ENCODE peak calls at places on chromosomes 11 and 22, in ten cellular contexts. S is non-pigmented ciliary epithelial cell; A is HEK293T; X is B cell; R is activated CD8-positive, alpha-beta memory T cell treated with anti-CD3 and anti-CD28 coated beads, Interleukin-2, amount 50 U/mL, for 4 hours; D is stimulated activated naive CD4-positive, alpha-beta T cell treated with Interleukin-2 at 50 U/mL for 16 hours; M is activated CD4-positive, alpha-beta T cell treated with anti-CD3 and anti-CD28 coated beads, Interleukin-2, amount 50 U/mL, for 4 hours; F is WTC11; U is stimulated activated CD4-positive, alpha-beta T cell treated with anti-CD3 and anti-CD28 coated beads, Interleukin-1b, Interleukin-23, amount 100 ng/mL, for 1 hour; Z is DMS153. B is an unnamed sample.

GRCh38 chr11:103053997-103054396 is 38.0 kb downstream of the DCUN1D5 start:
- DNase-seq in U (no peak), Z (no peak), X (no peak), R (no peak), F (no peak), S (no peak), A (no peak), M (no peak), D (no peak), B (no peak)

GRCh38 chr22:19802881-19803735 is 42.5 kb downstream of the TBX1 start:
- DNase-seq in R (no peak), M (no peak), U (no peak), S (no peak), F (peak; percentile 3), D (no peak), A (no peak), X (no peak), Z (no peak), B (no peak)

GRCh38 chr11:17012712-17013547 is 1.3 kb downstream of the PLEKHA7 start:
- DNase-seq in D (no peak), Z (no peak), U (no peak), A (no peak), S (peak; percentile 57), R (no peak), F (peak; percentile 66), X (no peak), M (no peak), B (peak; percentile 64)

GRCh38 chr11:115267871-115268270 is 236.3 kb downstream of the CADM1 start:
- DNase-seq in D (no peak), F (no peak), Z (no peak), S (no peak), A (no peak), U (no peak), R (no peak), X (no peak), M (no peak), B (no peak)

GRCh38 chr11:61140416-61140815 is 20.8 kb downstream of the VPS37C start:
- DNase-seq in A (no peak), U (no peak), Z (no peak), S (no peak), F (no peak), M (no peak), D (no peak), R (no peak), X (no peak), B (no peak)

GRCh38 chr22:22702159-22702873 is 57.9 kb downstream of the GGTLC2 start:
- DNase-seq in U (no peak), A (no peak), X (peak; percentile 39), Z (no peak), M (no peak), D (no peak), S (no peak), F (peak; percentile 61), R (no peak), B (no peak)

GRCh38 chr22:36454916-36455570 is 26.4 kb downstream of the TXN2 start:
- DNase-seq in Z (peak; percentile 93), F (peak; percentile 98), U (peak; percentile 95), M (peak; percentile 94), D (peak; percentile 93), X (peak; percentile 97), R (peak; percentile 97), S (no peak), A (peak; percentile 92), B (peak; percentile 93)

GRCh38 chr11:130178441-130178971 is 18.9 kb downstream of the ST14 start:
- DNase-seq in Z (no peak), R (no peak), U (no peak), M (no peak), D (no peak), A (no peak), F (no peak), S (no peak), X (no peak), B (no peak)

GRCh38 chr11:73114110-73114834 is 27.8 kb downstream of the FCHSD2 start:
- DNase-seq in S (no peak), R (no peak), M (no peak), U (no peak), A (no peak), Z (no peak), D (no peak), F (no peak), X (no peak), B (no peak)

GRCh38 chr11:112795896-112796686 is 165.1 kb upstream of the NCAM1 start:
- DNase-seq in F (no peak), D (no peak), A (no peak), R (no peak), X (no peak), Z (no peak), M (no peak), S (no peak), U (no peak), B (no peak)

GRCh38 chr11:36379653-36380052 is 83.6 kb downstream of the PRR5L start:
- DNase-seq in A (no peak), Z (no peak), F (no peak), D (no peak), M (no peak), X (no peak), S (no peak), U (no peak), R (no peak), B (no peak)

GRCh38 chr11:27330633-27331270 is 32.3 kb downstream of the CCDC34 start:
- DNase-seq in R (no peak), M (no peak), S (no peak), A (no peak), X (no peak), D (no peak), U (no peak), F (no peak), Z (no peak), B (no peak)

GRCh38 chr11:62370743-62371440 is 33.6 kb downstream of the ASRGL1 start:
- DNase-seq in Z (no peak), M (peak; percentile 17), X (peak; percentile 49), U (no peak), F (peak; percentile 40), R (peak; percentile 36), D (peak; percentile 27), S (no peak), A (no peak), B (peak; percentile 6)

GRCh38 chr11:69905611-69906452 is 86.6 kb upstream of the FGF3 start:
- DNase-seq in M (no peak), F (no peak), R (no peak), Z (no peak), A (no peak), D (no peak), U (no peak), X (no peak), S (no peak), B (no peak)

GRCh38 chr11:26849009-26849408 is 127.1 kb upstream of the SLC5A12 start:
- DNase-seq in U (no peak), F (no peak), R (no peak), Z (no peak), M (no peak), D (no peak), X (no peak), S (no peak), A (peak; percentile 6), B (no peak)

GRCh38 chr22:22593964-22594656 is 35.0 kb upstream of the PRAME start:
- DNase-seq in X (peak; percentile 85), U (peak; percentile 11), M (peak; percentile 48), Z (peak; percentile 16), A (peak; percentile 73), D (peak; percentile 9), R (peak; percentile 53), F (peak; percentile 66), S (peak; percentile 10), B (peak; percentile 68)

GRCh38 chr22:28299329-28299728 is 380.3 kb upstream of the PITPNB start:
- DNase-seq in X (no peak), A (no peak), S (no peak), U (no peak), R (no peak), M (no peak), Z (no peak), F (no peak), D (no peak), B (no peak)

GRCh38 chr11:78607691-78608090 is 33.0 kb upstream of the NARS2 start:
- DNase-seq in M (no peak), D (no peak), X (no peak), F (no peak), Z (no peak), U (no peak), R (no peak), A (no peak), S (no peak), B (no peak)

GRCh38 chr22:49574861-49575702 is 252.6 kb downstream of the BRD1 start:
- DNase-seq in X (no peak), S (no peak), A (no peak), D (no peak), R (no peak), U (no peak), F (no peak), M (no peak), Z (no peak), B (no peak)

GRCh38 chr22:35600466-35600865 is 16.7 kb downstream of the MB start:
- DNase-seq in U (no peak), D (no peak), X (no peak), Z (no peak), R (no peak), A (no peak), S (no peak), M (no peak), F (no peak), B (no peak)

GRCh38 chr11:105229257-105229656 is 89.7 kb upstream of the CARD18 start:
- DNase-seq in Z (no peak), F (no peak), A (no peak), R (no peak), D (no peak), M (no peak), U (no peak), S (no peak), X (no peak), B (peak; percentile 59)

GRCh38 chr22:42893366-42894150 is 36.5 kb upstream of the ARFGAP3 start:
- DNase-seq in S (no peak), D (no peak), Z (no peak), A (no peak), R (no peak), F (no peak), X (peak; percentile 32), U (no peak), M (no peak), B (no peak)

GRCh38 chr11:11629368-11629767 is 7.6 kb upstream of the GALNT18 start:
- DNase-seq in A (no peak), S (no peak), Z (no peak), D (no peak), F (no peak), R (no peak), M (no peak), U (no peak), X (no peak), B (no peak)

GRCh38 chr11:47282462-47282861 is 12.5 kb downstream of the MADD start:
- DNase-seq in X (no peak), M (no peak), Z (no peak), S (no peak), A (no peak), R (no peak), U (no peak), F (no peak), D (no peak), B (no peak)

GRCh38 chr22:22488736-22489135 is 19.8 kb downstream of the ZNF280B start:
- DNase-seq in X (no peak), M (no peak), S (no peak), A (no peak), D (no peak), Z (no peak), R (no peak), U (no peak), F (no peak), B (no peak)

GRCh38 chr11:118051611-118052461 is 25.0 kb upstream of the TMPRSS4 start:
- DNase-seq in D (peak; percentile 66), M (peak; percentile 62), R (peak; percentile 63), F (no peak), U (peak; percentile 58), Z (no peak), S (no peak), A (no peak), X (peak; percentile 26), B (no peak)

GRCh38 chr22:47301820-47302475 is 539.5 kb downstream of the TBC1D22A start:
- DNase-seq in D (no peak), U (no peak), X (no peak), M (no peak), F (no peak), Z (peak; percentile 24), R (no peak), S (no peak), A (no peak), B (no peak)

GRCh38 chr22:35930933-35931332 is 97.7 kb downstream of the RBFOX2 start:
- DNase-seq in Z (peak; percentile 75), F (no peak), X (peak; percentile 20), R (no peak), A (peak; percentile 55), D (no peak), M (no peak), S (no peak), U (no peak), B (peak; percentile 87)

B was measured in cardiac muscle cell.